ENCODE peak calls at places on chromosomes 12 and 14, in seven cellular contexts. One of them, this sample, is unnamed.

GRCh38 chr14:101362529-101363260 is 198.6 kb upstream of the DIO3 start:
- DNase-seq in HEK293T: no peak
- DNase-seq in brain microvascular endothelial cell: no peak
- DNase-seq in cardiac septum: peak
- DNase-seq in lung: no peak
- DNase-seq in K562: no peak
- DNase-seq in left lung: no peak
- DNase-seq in this sample: no peak

GRCh38 chr12:104190151-104190550 is 25.4 kb upstream of the TXNRD1 start:
- DNase-seq in left lung: no peak
- DNase-seq in brain microvascular endothelial cell: no peak
- DNase-seq in K562: no peak
- DNase-seq in cardiac septum: no peak
- DNase-seq in HEK293T: no peak
- DNase-seq in lung: no peak
- DNase-seq in this sample: no peak

GRCh38 chr14:57209561-57209960 is 59.1 kb downstream of the EXOC5 start:
- DNase-seq in K562: no peak
- DNase-seq in HEK293T: no peak
- DNase-seq in cardiac septum: no peak
- DNase-seq in lung: no peak
- DNase-seq in left lung: no peak
- DNase-seq in brain microvascular endothelial cell: no peak
- DNase-seq in this sample: no peak

GRCh38 chr14:51963164-51963733 is 26.1 kb upstream of the RTRAF start:
- DNase-seq in cardiac septum: no peak
- DNase-seq in K562: no peak
- DNase-seq in left lung: no peak
- DNase-seq in HEK293T: no peak
- DNase-seq in brain microvascular endothelial cell: no peak
- DNase-seq in lung: no peak
- DNase-seq in this sample: no peak

GRCh38 chr14:76267322-76268012 is 108.5 kb upstream of the ESRRB start:
- DNase-seq in brain microvascular endothelial cell: peak
- DNase-seq in K562: no peak
- DNase-seq in HEK293T: no peak
- DNase-seq in cardiac septum: peak
- DNase-seq in left lung: peak
- DNase-seq in lung: peak
- DNase-seq in this sample: no peak

GRCh38 chr12:56029166-56029519 is 8.3 kb downstream of the IKZF4 start:
- DNase-seq in K562: no peak
- DNase-seq in HEK293T: no peak
- DNase-seq in cardiac septum: no peak
- DNase-seq in brain microvascular endothelial cell: no peak
- DNase-seq in left lung: no peak
- DNase-seq in lung: no peak
- DNase-seq in this sample: no peak

GRCh38 chr14:37994846-37995372 is 212.8 kb upstream of the SSTR1 start:
- DNase-seq in lung: no peak
- DNase-seq in cardiac septum: no peak
- DNase-seq in K562: no peak
- DNase-seq in HEK293T: no peak
- DNase-seq in brain microvascular endothelial cell: no peak
- DNase-seq in left lung: no peak
- DNase-seq in this sample: no peak

GRCh38 chr12:12784911-12785814 is at the start of gene APOLD1:
- DNase-seq in K562: no peak
- DNase-seq in HEK293T: no peak
- DNase-seq in cardiac septum: no peak
- DNase-seq in brain microvascular endothelial cell: peak
- DNase-seq in left lung: no peak
- DNase-seq in lung: no peak
- DNase-seq in this sample: no peak

GRCh38 chr14:73751157-73751691 is 37.0 kb upstream of the PNMA1 start:
- DNase-seq in left lung: no peak
- DNase-seq in HEK293T: no peak
- DNase-seq in brain microvascular endothelial cell: no peak
- DNase-seq in cardiac septum: no peak
- DNase-seq in K562: no peak
- DNase-seq in lung: no peak
- DNase-seq in this sample: no peak

GRCh38 chr12:48176417-48176751 is 7.1 kb upstream of the CCDC184 start:
- DNase-seq in HEK293T: no peak
- DNase-seq in lung: no peak
- DNase-seq in left lung: no peak
- DNase-seq in cardiac septum: no peak
- DNase-seq in brain microvascular endothelial cell: no peak
- DNase-seq in K562: no peak
- DNase-seq in this sample: no peak

GRCh38 chr12:67592228-67593011 is 56.1 kb upstream of the DYRK2 start:
- DNase-seq in lung: no peak
- DNase-seq in left lung: no peak
- DNase-seq in HEK293T: no peak
- DNase-seq in K562: no peak
- DNase-seq in cardiac septum: no peak
- DNase-seq in brain microvascular endothelial cell: peak
- DNase-seq in this sample: peak

GRCh38 chr12:89528434-89528833 is 2.6 kb upstream of the POC1B start:
- DNase-seq in cardiac septum: no peak
- DNase-seq in brain microvascular endothelial cell: no peak
- DNase-seq in K562: no peak
- DNase-seq in HEK293T: no peak
- DNase-seq in lung: no peak
- DNase-seq in left lung: no peak
- DNase-seq in this sample: no peak

GRCh38 chr14:73903028-73903427 is 16.4 kb downstream of the ZNF410 start:
- DNase-seq in cardiac septum: no peak
- DNase-seq in brain microvascular endothelial cell: peak
- DNase-seq in left lung: no peak
- DNase-seq in HEK293T: no peak
- DNase-seq in lung: no peak
- DNase-seq in K562: no peak
- DNase-seq in this sample: no peak

GRCh38 chr12:53995311-53996187 is 4.4 kb upstream of the HOXC9 start:
- DNase-seq in left lung: no peak
- DNase-seq in cardiac septum: no peak
- DNase-seq in K562: peak
- DNase-seq in lung: no peak
- DNase-seq in HEK293T: no peak
- DNase-seq in brain microvascular endothelial cell: no peak
- DNase-seq in this sample: no peak

GRCh38 chr12:51270847-51271518 is 768 bp upstream of the SMAGP start:
- DNase-seq in lung: no peak
- DNase-seq in HEK293T: no peak
- DNase-seq in K562: no peak
- DNase-seq in cardiac septum: no peak
- DNase-seq in left lung: no peak
- DNase-seq in brain microvascular endothelial cell: peak
- DNase-seq in this sample: peak

GRCh38 chr14:57889245-57889644 is 23.4 kb upstream of the SLC35F4 start:
- DNase-seq in K562: no peak
- DNase-seq in brain microvascular endothelial cell: no peak
- DNase-seq in lung: peak
- DNase-seq in left lung: peak
- DNase-seq in HEK293T: no peak
- DNase-seq in cardiac septum: peak
- DNase-seq in this sample: no peak

GRCh38 chr14:53375573-53375972 is 222.4 kb upstream of the DDHD1 start:
- DNase-seq in left lung: no peak
- DNase-seq in brain microvascular endothelial cell: no peak
- DNase-seq in K562: no peak
- DNase-seq in cardiac septum: no peak
- DNase-seq in lung: no peak
- DNase-seq in HEK293T: no peak
- DNase-seq in this sample: no peak

GRCh38 chr14:104802120-104802912 is 1.4 kb downstream of the ZBTB42 start:
- DNase-seq in K562: no peak
- DNase-seq in brain microvascular endothelial cell: no peak
- DNase-seq in lung: no peak
- DNase-seq in HEK293T: no peak
- DNase-seq in left lung: peak
- DNase-seq in cardiac septum: no peak
- DNase-seq in this sample: no peak

GRCh38 chr14:59055439-59056045 is 132.9 kb upstream of the DAAM1 start:
- DNase-seq in HEK293T: peak
- DNase-seq in cardiac septum: no peak
- DNase-seq in K562: peak
- DNase-seq in left lung: no peak
- DNase-seq in lung: peak
- DNase-seq in brain microvascular endothelial cell: peak
- DNase-seq in this sample: peak

GRCh38 chr12:85782711-85783110 is 53.5 kb downstream of the RASSF9 start:
- DNase-seq in K562: no peak
- DNase-seq in cardiac septum: no peak
- DNase-seq in HEK293T: no peak
- DNase-seq in lung: no peak
- DNase-seq in left lung: no peak
- DNase-seq in brain microvascular endothelial cell: no peak
- DNase-seq in this sample: peak

GRCh38 chr12:14741153-14741552 is 44.8 kb upstream of the GUCY2C start:
- DNase-seq in cardiac septum: no peak
- DNase-seq in lung: no peak
- DNase-seq in brain microvascular endothelial cell: no peak
- DNase-seq in left lung: no peak
- DNase-seq in K562: no peak
- DNase-seq in HEK293T: no peak
- DNase-seq in this sample: no peak

GRCh38 chr14:31568671-31569070 is 7.5 kb downstream of the NUBPL start:
- DNase-seq in left lung: no peak
- DNase-seq in K562: no peak
- DNase-seq in lung: no peak
- DNase-seq in HEK293T: no peak
- DNase-seq in brain microvascular endothelial cell: no peak
- DNase-seq in cardiac septum: no peak
- DNase-seq in this sample: no peak

GRCh38 chr12:33763331-33763730 is 259.0 kb upstream of the ALG10 start:
- DNase-seq in HEK293T: no peak
- DNase-seq in left lung: no peak
- DNase-seq in brain microvascular endothelial cell: no peak
- DNase-seq in cardiac septum: no peak
- DNase-seq in K562: no peak
- DNase-seq in lung: no peak
- DNase-seq in this sample: no peak

GRCh38 chr14:98182385-98183055 is 1089.5 kb downstream of the BCL11B start:
- DNase-seq in K562: no peak
- DNase-seq in cardiac septum: no peak
- DNase-seq in brain microvascular endothelial cell: peak
- DNase-seq in lung: no peak
- DNase-seq in HEK293T: no peak
- DNase-seq in left lung: no peak
- DNase-seq in this sample: no peak

GRCh38 chr14:69685217-69685616 is 73.8 kb downstream of the SUSD6 start:
- DNase-seq in left lung: no peak
- DNase-seq in brain microvascular endothelial cell: no peak
- DNase-seq in HEK293T: no peak
- DNase-seq in lung: no peak
- DNase-seq in cardiac septum: no peak
- DNase-seq in K562: no peak
- DNase-seq in this sample: no peak

GRCh38 chr14:89304972-89305703 is 111.9 kb downstream of the FOXN3 start:
- DNase-seq in lung: no peak
- DNase-seq in HEK293T: no peak
- DNase-seq in cardiac septum: no peak
- DNase-seq in left lung: no peak
- DNase-seq in K562: no peak
- DNase-seq in brain microvascular endothelial cell: peak
- DNase-seq in this sample: no peak

GRCh38 chr14:68938515-68939423 is 40.3 kb downstream of the ACTN1 start:
- DNase-seq in left lung: no peak
- DNase-seq in cardiac septum: peak
- DNase-seq in lung: no peak
- DNase-seq in HEK293T: no peak
- DNase-seq in brain microvascular endothelial cell: no peak
- DNase-seq in K562: no peak
- DNase-seq in this sample: no peak

GRCh38 chr14:74566174-74567125 is 45.6 kb downstream of the LTBP2 start:
- DNase-seq in brain microvascular endothelial cell: no peak
- DNase-seq in HEK293T: no peak
- DNase-seq in left lung: no peak
- DNase-seq in lung: no peak
- DNase-seq in cardiac septum: no peak
- DNase-seq in K562: no peak
- DNase-seq in this sample: no peak

GRCh38 chr14:97266653-97267052 is 469.5 kb downstream of the VRK1 start:
- DNase-seq in K562: no peak
- DNase-seq in HEK293T: no peak
- DNase-seq in lung: no peak
- DNase-seq in left lung: no peak
- DNase-seq in cardiac septum: no peak
- DNase-seq in brain microvascular endothelial cell: peak
- DNase-seq in this sample: peak

GRCh38 chr12:60849723-60850122 is 1253.9 kb downstream of the SLC16A7 start:
- DNase-seq in K562: no peak
- DNase-seq in left lung: no peak
- DNase-seq in HEK293T: no peak
- DNase-seq in brain microvascular endothelial cell: no peak
- DNase-seq in lung: no peak
- DNase-seq in cardiac septum: no peak
- DNase-seq in this sample: no peak

GRCh38 chr12:53221203-53222076 is 10.6 kb downstream of the RARG start:
- DNase-seq in K562: peak
- DNase-seq in cardiac septum: peak
- DNase-seq in HEK293T: peak
- DNase-seq in lung: peak
- DNase-seq in brain microvascular endothelial cell: peak
- DNase-seq in left lung: peak
- DNase-seq in this sample: no peak

GRCh38 chr12:18643673-18644072 is 94.1 kb downstream of the PLCZ1 start:
- DNase-seq in left lung: no peak
- DNase-seq in brain microvascular endothelial cell: no peak
- DNase-seq in K562: no peak
- DNase-seq in cardiac septum: no peak
- DNase-seq in lung: no peak
- DNase-seq in HEK293T: no peak
- DNase-seq in this sample: no peak

GRCh38 chr14:90968025-90968424 is 92.4 kb downstream of the RPS6KA5 start:
- DNase-seq in left lung: no peak
- DNase-seq in K562: no peak
- DNase-seq in HEK293T: no peak
- DNase-seq in lung: no peak
- DNase-seq in cardiac septum: no peak
- DNase-seq in brain microvascular endothelial cell: peak
- DNase-seq in this sample: no peak

GRCh38 chr12:18135509-18135908 is 45.5 kb upstream of the RERGL start:
- DNase-seq in lung: no peak
- DNase-seq in HEK293T: no peak
- DNase-seq in K562: no peak
- DNase-seq in brain microvascular endothelial cell: peak
- DNase-seq in cardiac septum: no peak
- DNase-seq in left lung: no peak
- DNase-seq in this sample: no peak

GRCh38 chr14:69349091-69349777 is 48.9 kb downstream of the ERH start:
- DNase-seq in cardiac septum: no peak
- DNase-seq in left lung: no peak
- DNase-seq in HEK293T: no peak
- DNase-seq in K562: no peak
- DNase-seq in brain microvascular endothelial cell: no peak
- DNase-seq in lung: no peak
- DNase-seq in this sample: no peak

GRCh38 chr14:29741909-29742401 is 185.7 kb downstream of the PRKD1 start:
- DNase-seq in K562: no peak
- DNase-seq in left lung: no peak
- DNase-seq in brain microvascular endothelial cell: no peak
- DNase-seq in lung: no peak
- DNase-seq in HEK293T: no peak
- DNase-seq in cardiac septum: no peak
- DNase-seq in this sample: no peak

GRCh38 chr12:12608557-12608957 is 3.1 kb upstream of the CREBL2 start:
- DNase-seq in K562: no peak
- DNase-seq in left lung: no peak
- DNase-seq in brain microvascular endothelial cell: no peak
- DNase-seq in HEK293T: no peak
- DNase-seq in cardiac septum: no peak
- DNase-seq in lung: no peak
- DNase-seq in this sample: no peak

GRCh38 chr14:68307769-68308168 is 485.1 kb downstream of the ZFP36L1 start:
- DNase-seq in lung: no peak
- DNase-seq in cardiac septum: no peak
- DNase-seq in HEK293T: no peak
- DNase-seq in brain microvascular endothelial cell: no peak
- DNase-seq in K562: no peak
- DNase-seq in left lung: no peak
- DNase-seq in this sample: no peak